ENCODE peak calls at places on chromosome 1, in four cellular contexts. M, X, N and T are unnamed samples.

GRCh38 chr1:203666621-203667020 is 40.0 kb downstream of the ATP2B4 start:
- DNase-seq in M (no peak), X (no peak), N (no peak), T (no peak)

GRCh38 chr1:225857256-225857655 is 24.9 kb downstream of the TMEM63A start:
- DNase-seq in M (no peak), X (no peak), N (no peak), T (no peak)

GRCh38 chr1:23809751-23810171 is 9.2 kb upstream of the GALE start:
- DNase-seq in M (peak; percentile 82), X (peak; percentile 83), N (peak; percentile 26), T (peak; percentile 71)

GRCh38 chr1:54743827-54744226 is 20.5 kb downstream of the PARS2 start:
- DNase-seq in M (no peak), X (no peak), N (no peak), T (no peak)

GRCh38 chr1:161726631-161727342 is 5.4 kb downstream of the FCRLB start:
- DNase-seq in M (peak; percentile 89), X (peak; percentile 69), N (peak; percentile 60), T (no peak)

GRCh38 chr1:216478238-216478637 is 55.0 kb upstream of the USH2A start:
- DNase-seq in M (no peak), X (no peak), N (no peak), T (no peak)

GRCh38 chr1:219020846-219021245 is 152.8 kb upstream of the LYPLAL1 start:
- DNase-seq in M (no peak), X (no peak), N (no peak), T (no peak)

GRCh38 chr1:66282885-66283284 is 251.1 kb upstream of the SGIP1 start:
- DNase-seq in M (no peak), X (no peak), N (no peak), T (no peak)

GRCh38 chr1:23423415-23424170 is 955 bp downstream of the TCEA3 start:
- DNase-seq in M (no peak), X (peak; percentile 9), N (no peak), T (no peak)

GRCh38 chr1:154803203-154803920 is 66.7 kb downstream of the KCNN3 start:
- DNase-seq in M (no peak), X (no peak), N (no peak), T (no peak)

GRCh38 chr1:236039736-236040670 is 24.9 kb downstream of the NID1 start:
- DNase-seq in M (no peak), X (no peak), N (no peak), T (no peak)

GRCh38 chr1:75908717-75909152 is 23.5 kb downstream of the ASB17 start:
- DNase-seq in M (no peak), X (no peak), N (no peak), T (peak; percentile 26)

GRCh38 chr1:151315565-151316235 is 11.5 kb downstream of the PI4KB start:
- DNase-seq in M (no peak), X (no peak), N (no peak), T (no peak)

GRCh38 chr1:244112646-244113045 is 61.6 kb downstream of the ZBTB18 start:
- DNase-seq in M (no peak), X (no peak), N (no peak), T (no peak)

GRCh38 chr1:23745515-23745914 is 2.2 kb downstream of the ELOA start:
- DNase-seq in M (no peak), X (no peak), N (no peak), T (peak; percentile 71)

GRCh38 chr1:22141493-22141892 is 1.4 kb downstream of the WNT4 start:
- DNase-seq in M (no peak), X (no peak), N (no peak), T (no peak)
- H3K4me3 ChIP-seq in M (no peak overlapping the region), X (no peak overlapping the region), N (peak overlapping the region; percentile 66), T (no peak overlapping the region)

GRCh38 chr1:207085887-207086286 is 2.8 kb upstream of the C4BPB start:
- DNase-seq in M (no peak), X (no peak), N (no peak), T (no peak)

GRCh38 chr1:207088161-207088560 is 499 bp upstream of the C4BPB start:
- DNase-seq in M (no peak), X (no peak), N (no peak), T (no peak)

GRCh38 chr1:207091185-207091906 is 2.7 kb downstream of the C4BPB start:
- DNase-seq in M (no peak), X (no peak), N (no peak), T (no peak)

GRCh38 chr1:207089627-207090265 is 1.1 kb downstream of the C4BPB start:
- DNase-seq in M (no peak), X (no peak), N (no peak), T (no peak)

DNA sequence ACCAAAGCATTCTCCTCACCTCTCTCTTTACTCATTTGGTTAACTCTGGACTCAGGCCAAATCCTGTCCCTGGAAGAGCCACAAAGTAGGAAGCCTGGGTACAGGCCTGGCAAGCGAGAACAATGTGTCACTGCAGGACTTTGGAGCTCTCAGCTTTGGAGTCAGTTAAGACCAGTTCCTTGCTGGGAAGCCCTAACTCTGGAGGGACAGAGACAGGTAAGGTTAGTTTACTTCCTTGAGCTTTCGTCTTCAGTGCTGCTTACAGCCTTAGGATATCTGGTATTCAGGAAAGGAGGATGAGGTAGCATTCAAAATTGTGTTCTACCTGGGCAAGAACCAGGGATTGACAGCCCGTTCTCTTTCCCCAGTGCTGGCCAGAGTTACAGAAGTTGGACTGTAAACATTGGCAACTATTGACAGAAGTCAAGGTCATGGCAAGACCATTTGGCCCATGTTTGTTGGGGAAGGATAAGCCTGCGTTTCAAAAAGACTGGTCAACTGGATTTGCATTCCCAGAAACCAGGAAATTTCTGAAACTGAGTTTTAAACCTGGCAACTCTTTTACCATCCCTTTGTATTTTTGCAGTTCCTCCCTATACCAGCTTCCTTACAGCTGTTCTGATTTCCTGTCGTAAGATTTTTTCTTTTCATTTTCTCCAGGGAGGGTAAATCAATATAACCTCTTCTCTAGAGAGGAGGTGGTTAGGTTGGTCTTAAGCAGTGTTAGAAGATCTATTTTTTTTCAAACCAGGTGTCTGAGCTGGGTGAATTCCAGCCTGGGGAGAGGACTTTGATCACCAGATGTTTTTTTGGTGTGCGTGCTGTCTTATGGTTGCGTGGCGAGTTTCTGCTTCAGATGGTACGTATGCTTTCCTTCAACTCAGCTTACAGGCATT is at the start of gene C4BPB:
- DNase-seq in M (no peak), X (no peak), N (no peak), T (peak; percentile 89)
- H3K4me3 ChIP-seq in M (no peak within 1 kb of the TSS), X (peak within 1 kb of the TSS; percentile 43), N (no peak within 1 kb of the TSS), T (peak within 1 kb of the TSS; percentile 16)

GRCh38 chr1:28259935-28260802 is 851 bp downstream of the SESN2 start:
- DNase-seq in M (peak; percentile 90), X (peak; percentile 24), N (no peak), T (no peak)

GRCh38 chr1:28260803-28261174 is 1.5 kb downstream of the SESN2 start:
- DNase-seq in M (no peak), X (no peak), N (no peak), T (no peak)

GRCh38 chr1:28259252-28259934 is at the start of gene SESN2:
- DNase-seq in M (peak; percentile 100), X (peak; percentile 99), N (peak; percentile 88), T (peak; percentile 96)

GRCh38 chr1:28257736-28258135 is 1.6 kb upstream of the SESN2 start:
- DNase-seq in M (no peak), X (no peak), N (no peak), T (no peak)

DNA sequence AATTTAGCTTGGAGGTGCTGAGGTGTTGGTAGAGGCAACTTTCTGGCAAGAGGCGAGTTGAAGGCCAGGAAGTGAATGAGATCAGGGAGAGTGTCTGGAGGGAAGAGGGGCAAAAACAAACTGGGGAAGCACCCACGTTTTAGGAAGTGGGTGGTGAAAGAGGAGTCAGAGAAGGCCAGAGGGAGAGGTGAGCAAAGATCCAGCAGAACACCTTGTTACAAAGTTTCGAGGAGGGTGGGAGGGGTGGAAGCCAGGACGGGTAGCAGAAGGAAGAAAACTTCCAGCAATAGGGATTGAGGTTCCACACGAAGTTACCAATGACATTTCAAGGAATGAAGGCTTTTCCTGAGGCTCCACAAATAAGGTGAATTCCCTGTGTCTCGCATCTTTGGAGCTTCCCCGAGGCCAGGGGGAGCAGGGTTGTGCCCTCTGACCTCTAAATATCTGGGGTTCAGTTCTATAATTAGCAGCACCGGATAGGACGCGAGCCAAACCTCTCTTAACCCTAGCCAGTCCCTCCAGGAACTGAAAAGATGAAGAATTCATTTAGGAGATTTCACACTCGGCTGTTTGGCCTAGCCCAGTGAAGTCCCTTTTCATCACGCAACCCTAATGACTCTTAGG is 578 bp upstream of the SESN2 start:
- DNase-seq in M (no peak), X (no peak), N (no peak), T (no peak)
- H3K4me3 ChIP-seq in M (peak overlapping the region; percentile 98), X (peak overlapping the region; percentile 29), N (peak overlapping the region; percentile 90), T (peak overlapping the region; percentile 77)

GRCh38 chr1:48761411-48761810 is 15.3 kb downstream of the BEND5 start:
- DNase-seq in M (no peak), X (no peak), N (no peak), T (no peak)
- H3K4me3 ChIP-seq in M (no peak overlapping the region), X (no peak overlapping the region), N (no peak overlapping the region), T (no peak overlapping the region)

GRCh38 chr1:220880367-220880680 is 1.1 kb downstream of the HLX start:
- DNase-seq in M (no peak), X (no peak), N (no peak), T (no peak)
- H3K4me3 ChIP-seq in M (peak overlapping the region; percentile 68), X (peak overlapping the region; percentile 15), N (peak overlapping the region; percentile 80), T (no peak overlapping the region)